ENCODE peak calls at places on chromosomes 5 and 9, in four cellular contexts. One of them, this sample, is unnamed.

GRCh38 chr5:1189269-1189668 is 12.1 kb upstream of the SLC6A19 start:
- DNase-seq in GM12878: no peak
- DNase-seq in K562: no peak
- DNase-seq in WTC11: no peak
- DNase-seq in this sample: no peak

GRCh38 chr9:137666950-137667670 is 48.3 kb downstream of the EHMT1 start:
- DNase-seq in WTC11: peak
- DNase-seq in GM12878: no peak
- DNase-seq in K562: no peak
- DNase-seq in this sample: no peak

GRCh38 chr9:18999173-18999785 is 33.7 kb downstream of the SAXO1 start:
- DNase-seq in K562: no peak
- DNase-seq in GM12878: no peak
- DNase-seq in WTC11: no peak
- DNase-seq in this sample: no peak

GRCh38 chr9:91503650-91504007 is 80.0 kb upstream of the NFIL3 start:
- DNase-seq in GM12878: no peak
- DNase-seq in K562: no peak
- DNase-seq in WTC11: no peak
- DNase-seq in this sample: no peak

GRCh38 chr5:168529361-168530234 is 493 bp downstream of the FBLL1 start:
- DNase-seq in K562: no peak
- DNase-seq in GM12878: no peak
- DNase-seq in WTC11: peak
- DNase-seq in this sample: peak

GRCh38 chr9:33881635-33882034 is 64.7 kb downstream of the UBE2R2 start:
- DNase-seq in GM12878: no peak
- DNase-seq in WTC11: no peak
- DNase-seq in K562: no peak
- DNase-seq in this sample: no peak

GRCh38 chr5:1515311-1515920 is 8.3 kb downstream of the LPCAT1 start:
- DNase-seq in GM12878: no peak
- DNase-seq in WTC11: peak
- DNase-seq in K562: no peak
- DNase-seq in this sample: peak

GRCh38 chr5:6950250-6950649 is 237.0 kb downstream of the TENT4A start:
- DNase-seq in K562: no peak
- DNase-seq in GM12878: no peak
- DNase-seq in WTC11: no peak
- DNase-seq in this sample: no peak

GRCh38 chr9:129483467-129484324 is 137.2 kb downstream of the C9orf50 start:
- DNase-seq in K562: peak
- DNase-seq in GM12878: no peak
- DNase-seq in WTC11: no peak
- DNase-seq in this sample: no peak

GRCh38 chr5:132714456-132715307 is 22.7 kb downstream of the KIF3A start:
- DNase-seq in WTC11: no peak
- DNase-seq in K562: no peak
- DNase-seq in GM12878: no peak
- DNase-seq in this sample: no peak

GRCh38 chr5:88235346-88235745 is 33.3 kb downstream of the TMEM161B start:
- DNase-seq in GM12878: no peak
- DNase-seq in WTC11: no peak
- DNase-seq in K562: no peak
- DNase-seq in this sample: no peak

GRCh38 chr9:72579190-72579589 is 57.8 kb downstream of the TMC1 start:
- DNase-seq in WTC11: no peak
- DNase-seq in K562: peak
- DNase-seq in GM12878: no peak
- DNase-seq in this sample: no peak

GRCh38 chr5:76689321-76690026 is 26.5 kb upstream of the F2R start:
- DNase-seq in WTC11: no peak
- DNase-seq in K562: no peak
- DNase-seq in GM12878: no peak
- DNase-seq in this sample: no peak

GRCh38 chr5:178416919-178417318 is 173.3 kb downstream of the COL23A1 start:
- DNase-seq in K562: no peak
- DNase-seq in WTC11: no peak
- DNase-seq in GM12878: no peak
- DNase-seq in this sample: peak

GRCh38 chr9:79883073-79883645 is 311.4 kb downstream of the TLE4 start:
- DNase-seq in GM12878: no peak
- DNase-seq in K562: no peak
- DNase-seq in WTC11: no peak
- DNase-seq in this sample: no peak

GRCh38 chr9:32968101-32969011 is 33.1 kb downstream of the APTX start:
- DNase-seq in GM12878: no peak
- DNase-seq in K562: peak
- DNase-seq in WTC11: peak
- DNase-seq in this sample: peak

GRCh38 chr5:150496534-150496933 is 11.4 kb upstream of the NDST1 start:
- DNase-seq in GM12878: no peak
- DNase-seq in K562: no peak
- DNase-seq in WTC11: no peak
- DNase-seq in this sample: no peak

GRCh38 chr5:150497989-150498317 is 10.0 kb upstream of the NDST1 start:
- DNase-seq in GM12878: no peak
- DNase-seq in K562: no peak
- DNase-seq in WTC11: no peak
- DNase-seq in this sample: no peak

GRCh38 chr5:150496098-150496497 is 11.8 kb upstream of the NDST1 start:
- DNase-seq in K562: no peak
- DNase-seq in WTC11: no peak
- DNase-seq in GM12878: no peak
- DNase-seq in this sample: no peak

GRCh38 chr5:150498501-150498900 is 9.4 kb upstream of the NDST1 start:
- DNase-seq in K562: no peak
- DNase-seq in GM12878: no peak
- DNase-seq in WTC11: peak
- DNase-seq in this sample: no peak

DNA sequence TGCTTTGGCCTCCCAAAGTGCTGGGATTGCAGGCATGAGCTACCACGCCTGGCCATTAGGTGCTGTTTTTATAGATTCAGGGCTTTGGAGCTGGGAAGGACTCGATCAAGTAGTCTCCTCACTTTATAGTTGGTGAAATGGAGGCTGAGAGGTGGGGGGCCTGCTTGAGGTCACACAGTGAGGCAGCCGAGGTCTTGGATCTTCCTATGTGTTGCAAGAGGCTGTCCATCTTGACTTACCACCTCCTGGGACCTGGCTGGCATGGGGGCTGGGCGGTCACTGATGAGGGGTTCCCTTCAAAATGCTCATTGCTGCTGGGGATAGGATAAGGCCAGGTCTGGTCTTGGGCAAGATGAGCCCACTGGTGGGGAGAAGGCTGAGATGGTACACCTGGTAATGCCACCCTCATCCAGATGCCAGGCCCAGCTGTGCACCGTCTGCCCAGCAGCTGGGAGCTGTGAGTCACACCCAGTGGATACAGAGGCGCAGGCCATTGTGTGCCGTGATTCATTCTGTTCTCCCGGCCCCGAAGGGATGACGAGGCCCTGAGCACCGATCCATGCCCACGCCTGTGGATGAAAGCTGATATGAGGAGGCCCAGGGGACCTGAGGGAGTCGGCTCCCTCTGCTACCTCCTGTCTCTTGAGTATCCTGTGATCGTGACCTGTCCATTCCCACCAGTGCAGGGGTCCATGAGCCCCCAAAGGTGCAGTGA is 10.5 kb upstream of the NDST1 start:
- DNase-seq in WTC11: no peak
- DNase-seq in K562: no peak
- DNase-seq in GM12878: no peak
- DNase-seq in this sample: peak
- TF ChIP-seq USF1 in WTC11: no peak
- TF ChIP-seq USF1 in K562: no peak
- TF ChIP-seq USF1 in GM12878: no peak
- TF ChIP-seq USF1 in this sample: no peak

GRCh38 chr9:123269316-123269715 is 930 bp upstream of the STRBP start:
- DNase-seq in GM12878: no peak
- DNase-seq in K562: no peak
- DNase-seq in WTC11: peak
- DNase-seq in this sample: no peak
- TF ChIP-seq USF1 in GM12878: no peak
- TF ChIP-seq USF1 in K562: no peak
- TF ChIP-seq USF1 in WTC11: no peak
- TF ChIP-seq USF1 in this sample: no peak

GRCh38 chr5:97002983-97003382 is 67.1 kb downstream of the LNPEP start:
- DNase-seq in GM12878: no peak
- DNase-seq in K562: no peak
- DNase-seq in WTC11: no peak
- DNase-seq in this sample: no peak
- TF ChIP-seq USF1 in GM12878: no peak
- TF ChIP-seq USF1 in K562: no peak
- TF ChIP-seq USF1 in WTC11: no peak
- TF ChIP-seq USF1 in this sample: no peak

GRCh38 chr9:127853312-127854168 is 918 bp downstream of the ENG start:
- DNase-seq in GM12878: no peak
- DNase-seq in K562: no peak
- DNase-seq in WTC11: no peak
- DNase-seq in this sample: peak
- TF ChIP-seq USF1 in GM12878: no peak
- TF ChIP-seq USF1 in K562: no peak
- TF ChIP-seq USF1 in WTC11: no peak
- TF ChIP-seq USF1 in this sample: no peak